ENCODE peak calls at places on chromosomes 12 and 14, in seven cellular contexts. S, P, X, G, Q, V and U are unnamed samples. For H3K4me1, the result is how much of the 10 kb centered on the place peaks cover.

GRCh38 chr12:110639336-110640178 is 25.6 kb downstream of the TCTN1 start:
- DNase-seq in S (no peak), P (no peak), X (peak), G (no peak), Q (no peak), V (no peak), U (no peak)

GRCh38 chr14:95185452-95186392 is 28.4 kb upstream of the DICER1 start:
- DNase-seq in S (no peak), P (no peak), X (peak), G (peak), Q (no peak), V (no peak), U (no peak)

GRCh38 chr12:96063046-96063445 is 27.7 kb upstream of the LTA4H start:
- DNase-seq in S (peak), P (no peak), X (peak), G (no peak), Q (no peak), V (peak), U (no peak)

GRCh38 chr12:109741970-109742372 is 28.3 kb downstream of the FAM222A start:
- DNase-seq in S (no peak), P (no peak), X (no peak), G (no peak), Q (peak), V (peak), U (no peak)

GRCh38 chr12:109738209-109738608 is 24.6 kb downstream of the FAM222A start:
- DNase-seq in S (no peak), P (no peak), X (no peak), G (no peak), Q (no peak), V (peak), U (no peak)

GRCh38 chr14:106372870-106373657 is 846.7 kb downstream of the TMEM121 start:
- DNase-seq in S (peak), P (peak), X (peak), G (no peak), Q (peak), V (peak), U (peak)

GRCh38 chr14:37673439-37673838 is 78.0 kb downstream of the TTC6 start:
- DNase-seq in S (no peak), P (no peak), X (no peak), G (no peak), Q (no peak), V (no peak), U (no peak)

GRCh38 chr12:81245458-81245857 is 167.6 kb downstream of the ACSS3 start:
- DNase-seq in S (no peak), P (no peak), X (no peak), G (no peak), Q (no peak), V (no peak), U (no peak)

GRCh38 chr14:58912799-58913432 is 275.2 kb downstream of the DACT1 start:
- DNase-seq in S (no peak), P (no peak), X (no peak), G (no peak), Q (no peak), V (no peak), U (no peak)

GRCh38 chr12:53867216-53868012 is 71.2 kb upstream of the HOXC13 start:
- DNase-seq in S (peak), P (peak), X (peak), G (no peak), Q (no peak), V (no peak), U (no peak)

GRCh38 chr12:113373966-113374365 is 15.6 kb downstream of the PLBD2 start:
- DNase-seq in S (no peak), P (no peak), X (no peak), G (no peak), Q (no peak), V (no peak), U (no peak)

GRCh38 chr12:29616664-29617409 is 119.4 kb upstream of the OVCH1 start:
- DNase-seq in S (no peak), P (no peak), X (peak), G (no peak), Q (no peak), V (no peak), U (no peak)

GRCh38 chr12:108133482-108133881 is 4.4 kb downstream of the WSCD2 start:
- DNase-seq in S (no peak), P (no peak), X (no peak), G (no peak), Q (no peak), V (no peak), U (no peak)

GRCh38 chr12:74539765-74540526 is 2.3 kb downstream of the ATXN7L3B start:
- DNase-seq in S (no peak), P (no peak), X (no peak), G (no peak), Q (no peak), V (no peak), U (no peak)

GRCh38 chr12:27220988-27221345 is 23.1 kb upstream of the STK38L start:
- DNase-seq in S (no peak), P (no peak), X (no peak), G (no peak), Q (no peak), V (no peak), U (no peak)
- H3K4me3 ChIP-seq in S (no peak), P (no peak), X (no peak), G (no peak), Q (no peak), V (no peak), U (no peak)

GRCh38 chr12:16458521-16459078 is 111.2 kb downstream of the MGST1 start:
- DNase-seq in S (no peak), P (no peak), X (no peak), G (no peak), Q (no peak), V (no peak), U (no peak)
- H3K4me1 ChIP-seq in S (under half), P (under half), X (under half), G (under half), Q (under half), V (under half), U (under half)

DNA sequence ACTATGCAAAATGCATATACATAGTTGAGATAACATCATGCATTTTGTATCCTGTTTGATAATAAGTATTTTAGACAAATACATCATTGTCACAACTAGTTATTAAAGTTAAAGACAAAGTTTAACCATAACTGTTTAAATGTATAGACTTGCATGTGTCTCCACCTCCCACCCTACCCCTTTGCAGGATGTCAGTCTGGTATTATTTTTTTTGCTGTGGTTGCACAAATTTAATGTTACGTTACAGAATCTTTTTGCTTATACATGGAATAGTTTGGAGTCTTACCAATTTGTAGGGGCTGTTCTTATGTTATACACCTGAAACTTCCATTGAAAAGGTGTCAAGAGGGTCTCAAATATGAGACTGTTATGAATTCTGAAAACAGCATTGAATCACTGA is 5.6 kb downstream of the CHST11 start:
- DNase-seq in S (no peak), P (no peak), X (no peak), G (no peak), Q (no peak), V (no peak), U (no peak)
- H3K4me3 ChIP-seq in S (no peak), P (no peak), X (no peak), G (no peak), Q (no peak), V (no peak), U (no peak)

DNA sequence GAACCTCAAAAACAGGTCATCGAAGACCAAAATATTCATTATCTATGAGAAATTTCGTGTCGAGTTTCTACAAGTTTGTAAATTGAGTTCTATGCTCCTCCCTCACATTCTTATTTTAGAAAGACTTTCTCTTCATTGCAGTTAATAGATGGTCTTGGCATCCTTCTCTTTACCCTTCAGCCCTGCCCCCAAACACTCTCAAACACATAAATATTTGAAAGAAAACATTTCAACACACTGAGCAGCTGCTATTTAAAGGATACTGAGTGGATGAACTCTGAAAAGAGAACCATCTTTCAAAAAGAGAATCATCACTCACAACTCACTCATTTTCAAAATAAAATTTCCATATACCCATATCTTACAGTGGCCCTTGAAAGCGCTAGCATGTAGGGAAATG is 67.1 kb downstream of the NUAK1 start:
- DNase-seq in S (no peak), P (no peak), X (no peak), G (no peak), Q (no peak), V (no peak), U (no peak)
- H3K4me1 ChIP-seq in S (under half), P (under half), X (under half), G (under half), Q (under half), V (under half), U (under half)

GRCh38 chr12:6765634-6766581 is at the start of gene PTMS:
- DNase-seq in S (peak), P (peak), X (peak), G (peak), Q (no peak), V (peak), U (peak)

GRCh38 chr12:6761849-6762248 is 4.3 kb upstream of the PTMS start:
- DNase-seq in S (no peak), P (no peak), X (no peak), G (no peak), Q (no peak), V (no peak), U (no peak)

GRCh38 chr12:6764011-6764828 is 1.9 kb upstream of the PTMS start:
- DNase-seq in S (peak), P (peak), X (peak), G (peak), Q (peak), V (peak), U (peak)

GRCh38 chr12:6765048-6765633 is 1.0 kb upstream of the PTMS start:
- DNase-seq in S (no peak), P (no peak), X (peak), G (no peak), Q (no peak), V (no peak), U (no peak)

GRCh38 chr12:6763380-6763779 is 2.8 kb upstream of the PTMS start:
- DNase-seq in S (no peak), P (no peak), X (no peak), G (no peak), Q (no peak), V (no peak), U (no peak)
- H3K4me3 ChIP-seq in S (no peak), P (peak), X (peak), G (no peak), Q (no peak), V (peak), U (no peak)

GRCh38 chr14:51464411-51464810 is 187.3 kb upstream of the FRMD6 start:
- DNase-seq in S (no peak), P (no peak), X (no peak), G (no peak), Q (no peak), V (no peak), U (no peak)

GRCh38 chr14:51463461-51463860 is 188.2 kb upstream of the FRMD6 start:
- DNase-seq in S (no peak), P (no peak), X (no peak), G (no peak), Q (no peak), V (no peak), U (no peak)

GRCh38 chr14:51462706-51463105 is 189.0 kb upstream of the FRMD6 start:
- DNase-seq in S (no peak), P (no peak), X (no peak), G (no peak), Q (no peak), V (no peak), U (no peak)

GRCh38 chr14:51460051-51460450 is 191.7 kb upstream of the FRMD6 start:
- DNase-seq in S (no peak), P (no peak), X (no peak), G (no peak), Q (no peak), V (no peak), U (no peak)

DNA sequence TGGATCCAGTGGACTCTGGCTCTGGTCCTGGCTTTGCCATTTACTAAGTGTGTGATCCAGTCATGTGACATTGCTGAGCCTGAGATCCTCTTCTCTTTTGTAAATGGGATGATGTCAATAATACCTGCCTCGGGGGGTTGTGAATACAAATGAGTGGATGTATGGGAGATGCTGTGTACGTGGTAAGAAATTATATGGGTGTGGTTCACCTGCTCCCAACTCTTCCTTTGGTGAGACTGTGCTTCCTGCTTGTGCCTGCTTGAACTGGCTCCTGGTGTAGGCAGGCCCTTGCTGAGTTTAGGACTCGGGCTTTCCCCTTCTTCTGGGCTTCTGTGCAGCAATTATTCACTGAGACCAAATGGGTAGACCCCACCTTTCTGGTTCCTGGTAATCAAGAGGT is 189.5 kb upstream of the FRMD6 start:
- DNase-seq in S (no peak), P (no peak), X (no peak), G (no peak), Q (no peak), V (no peak), U (no peak)
- H3K4me1 ChIP-seq in S (under half), P (under half), X (under half), G (under half), Q (under half), V (under half), U (under half)

GRCh38 chr14:100297320-100298300 is 8.6 kb downstream of the SLC25A29 start:
- DNase-seq in S (no peak), P (no peak), X (peak), G (peak), Q (no peak), V (peak), U (no peak)
- H3K4me3 ChIP-seq in S (no peak), P (no peak), X (no peak), G (no peak), Q (no peak), V (no peak), U (no peak)

DNA sequence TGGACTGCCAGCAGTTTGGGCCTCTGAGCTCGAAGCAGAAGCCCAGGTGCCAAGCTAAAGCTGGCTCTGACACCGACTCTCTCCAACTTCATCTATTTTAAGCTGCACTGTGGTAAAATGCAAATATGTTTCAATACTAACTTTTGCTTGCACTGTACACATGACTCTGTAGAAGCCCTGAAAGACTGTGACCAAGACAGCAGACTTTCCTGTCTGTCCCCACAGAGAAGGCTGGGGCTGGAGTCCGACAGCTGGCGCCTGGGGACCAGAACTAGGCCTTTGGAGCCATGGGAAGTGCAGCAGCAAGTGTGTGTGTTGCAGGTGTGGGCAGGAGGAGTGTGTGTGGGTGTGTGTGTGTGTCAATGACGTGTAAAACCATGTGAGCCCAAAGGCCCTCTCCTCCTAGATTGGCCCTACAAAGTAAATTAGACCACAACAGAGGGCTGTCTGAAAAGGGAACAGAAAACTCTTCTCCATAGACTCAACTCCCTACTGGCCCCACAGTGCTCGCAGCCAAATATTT is 16.4 kb upstream of the RAB35 start:
- DNase-seq in S (no peak), P (no peak), X (no peak), G (no peak), Q (no peak), V (no peak), U (no peak)
- H3K4me1 ChIP-seq in S (under half), P (under half), X (under half), G (under half), Q (under half), V (under half), U (under half)

GRCh38 chr12:15819644-15820437 is 30.7 kb upstream of the EPS8 start:
- DNase-seq in S (no peak), P (no peak), X (no peak), G (no peak), Q (no peak), V (no peak), U (no peak)
- H3K4me3 ChIP-seq in S (no peak), P (no peak), X (no peak), G (no peak), Q (no peak), V (no peak), U (no peak)